ENCODE peak calls at places on chromosomes 3 and 15, in eight cellular contexts. A is AG04450; N is astrocyte of the spinal cord; Y is EH; I is activated naive CD4-positive, alpha-beta T cell treated with anti-CD3 and anti-CD28 coated beads for 36 hours; L is OCI-M1; J is Calu3; B is fibroblast of lung. O is an unnamed sample.

GRCh38 chr3:50714953-50715352 is 40.2 kb downstream of the DOCK3 start:
- DNase-seq in A (no peak), B (no peak), L (no peak), J (no peak), N (no peak), I (no peak), Y (no peak), O (no peak)

GRCh38 chr15:70271422-70272088 is 173.8 kb upstream of the TLE3 start:
- DNase-seq in L (peak), B (peak), J (peak), A (peak), N (peak), Y (peak), I (peak), O (peak)

GRCh38 chr15:75454471-75455418 is 3.3 kb upstream of the SIN3A start:
- DNase-seq in B (no peak), L (peak), J (peak), A (no peak), Y (no peak), I (peak), N (peak), O (no peak)

GRCh38 chr15:80620931-80621330 is 74.2 kb upstream of the ABHD17C start:
- DNase-seq in L (no peak), B (no peak), J (no peak), N (no peak), I (no peak), Y (peak), A (no peak), O (no peak)

GRCh38 chr15:70111203-70112017 is 13.7 kb upstream of the TLE3 start:
- DNase-seq in I (no peak), J (peak), N (peak), B (peak), L (peak), Y (peak), A (peak), O (peak)

GRCh38 chr3:64801856-64802255 is 114.1 kb upstream of the ADAMTS9 start:
- DNase-seq in A (no peak), B (no peak), N (no peak), L (no peak), I (no peak), J (no peak), Y (no peak), O (no peak)

GRCh38 chr15:28930476-28931291 is 44.9 kb downstream of the APBA2 start:
- DNase-seq in J (no peak), A (no peak), I (no peak), B (no peak), L (no peak), N (no peak), Y (no peak), O (no peak)

GRCh38 chr3:105837143-105837740 is 31.6 kb downstream of the CBLB start:
- DNase-seq in Y (no peak), J (no peak), L (no peak), B (no peak), I (peak), A (no peak), N (peak), O (no peak)

GRCh38 chr15:85094685-85095084 is 113.0 kb downstream of the PDE8A start:
- DNase-seq in J (no peak), A (peak), L (no peak), Y (peak), B (peak), N (peak), I (no peak), O (no peak)

GRCh38 chr15:91572110-91572509 is 281.4 kb upstream of the SLCO3A1 start:
- DNase-seq in B (peak), L (no peak), Y (peak), J (peak), I (no peak), A (no peak), N (peak), O (no peak)

GRCh38 chr3:50583897-50584296 is 14.6 kb downstream of the HEMK1 start:
- DNase-seq in A (no peak), L (no peak), J (no peak), Y (no peak), N (no peak), B (no peak), I (no peak), O (no peak)

GRCh38 chr3:37853691-37854413 is 7.8 kb upstream of the CTDSPL start:
- DNase-seq in Y (no peak), B (no peak), I (no peak), A (no peak), J (no peak), L (no peak), N (no peak), O (no peak)

GRCh38 chr15:88400591-88400990 is 66.6 kb downstream of the MRPL46 start:
- DNase-seq in Y (no peak), L (no peak), N (no peak), B (no peak), J (no peak), I (no peak), A (no peak), O (no peak)

GRCh38 chr15:38312190-38312589 is 59.6 kb downstream of the SPRED1 start:
- DNase-seq in B (no peak), Y (no peak), I (no peak), A (no peak), L (no peak), N (no peak), J (no peak), O (no peak)

GRCh38 chr3:31948255-31948654 is 32.8 kb downstream of the OSBPL10 start:
- DNase-seq in J (no peak), A (no peak), Y (no peak), N (no peak), B (no peak), L (no peak), I (no peak), O (no peak)

GRCh38 chr15:79130535-79131130 is 40.1 kb upstream of the RASGRF1 start:
- DNase-seq in N (no peak), J (no peak), I (no peak), B (no peak), A (no peak), Y (no peak), L (no peak), O (no peak)

GRCh38 chr3:65672876-65673815 is 365.6 kb downstream of the MAGI1 start:
- DNase-seq in A (peak), B (peak), I (peak), Y (peak), N (peak), L (peak), J (peak), O (peak)

GRCh38 chr15:89760303-89761008 is 9.4 kb upstream of the MESP1 start:
- DNase-seq in Y (peak), N (peak), A (no peak), B (peak), I (peak), L (peak), J (peak), O (peak)

GRCh38 chr3:4395448-4395847 is 71.6 kb downstream of the SUMF1 start:
- DNase-seq in Y (peak), B (no peak), I (no peak), N (peak), J (no peak), L (no peak), A (no peak), O (no peak)

GRCh38 chr15:58724471-58724870 is 25.0 kb downstream of the ADAM10 start:
- DNase-seq in B (peak), J (no peak), N (peak), L (peak), Y (peak), A (no peak), I (peak), O (no peak)

GRCh38 chr3:111362286-111363009 is 179.5 kb upstream of the CD96 start:
- DNase-seq in L (peak), B (no peak), A (no peak), Y (peak), N (no peak), I (no peak), J (no peak), O (no peak)

GRCh38 chr3:73740041-73740440 is 115.3 kb upstream of the PDZRN3 start:
- DNase-seq in A (peak), I (no peak), L (no peak), Y (peak), N (peak), B (peak), J (no peak), O (no peak)

GRCh38 chr3:189572249-189572648 is 58.9 kb upstream of the TP63 start:
- DNase-seq in N (no peak), J (no peak), Y (peak), I (no peak), B (no peak), L (no peak), A (no peak), O (no peak)

GRCh38 chr3:131107637-131108433 is 81.2 kb downstream of the NEK11 start:
- DNase-seq in A (no peak), J (no peak), L (no peak), Y (peak), N (peak), I (no peak), B (no peak), O (no peak)

GRCh38 chr15:57306305-57306943 is 69.9 kb upstream of the CGNL1 start:
- DNase-seq in N (peak), B (peak), L (peak), Y (peak), J (peak), I (peak), A (no peak), O (peak)

GRCh38 chr3:72697717-72698116 is 150.5 kb downstream of the SHQ1 start:
- DNase-seq in A (no peak), L (no peak), I (no peak), J (no peak), B (no peak), Y (no peak), N (no peak), O (no peak)

GRCh38 chr3:54003136-54003535 is 111.5 kb upstream of the SELENOK start:
- DNase-seq in A (no peak), I (no peak), B (no peak), L (no peak), J (no peak), N (no peak), Y (no peak), O (no peak)

GRCh38 chr3:151226088-151226563 is 23.1 kb upstream of the GPR171 start:
- DNase-seq in Y (peak), A (no peak), L (no peak), I (peak), J (no peak), N (peak), B (peak), O (peak)

GRCh38 chr3:24929521-24929920 is 434.9 kb upstream of the THRB start:
- DNase-seq in A (no peak), I (no peak), J (no peak), Y (peak), L (no peak), N (no peak), B (no peak), O (no peak)

GRCh38 chr3:113439576-113439975 is 1.7 kb downstream of the CFAP44 start:
- DNase-seq in B (no peak), A (no peak), L (no peak), Y (peak), I (no peak), J (no peak), N (no peak), O (no peak)

GRCh38 chr15:97652700-97653167 is 307.8 kb upstream of the ARRDC4 start:
- DNase-seq in J (no peak), Y (no peak), B (no peak), N (no peak), A (no peak), I (no peak), L (no peak), O (no peak)

O was measured in NCI-H460.